ENCODE peak calls at places on chromosomes 1 and 21, in six cellular contexts. A is H1, N is GM12891, G is K562, P is GM12878, S is HepG2. H is an unnamed sample.

GRCh38 chr1:64502924-64503323 is 33.0 kb downstream of the CACHD1 start:
- DNase-seq in A (no peak), N (no peak), G (no peak), P (no peak), S (no peak), H (no peak)

GRCh38 chr1:70204578-70204977 is 801 bp downstream of the LRRC40 start:
- DNase-seq in A (no peak), N (no peak), G (no peak), P (no peak), S (no peak), H (no peak)

GRCh38 chr1:229319487-229319886 is 23.4 kb downstream of the CCSAP start:
- DNase-seq in A (no peak), N (no peak), G (no peak), P (no peak), S (no peak), H (no peak)

GRCh38 chr1:156230102-156230501 is 11.9 kb upstream of the BGLAP start:
- DNase-seq in A (no peak), N (no peak), G (no peak), P (no peak), S (no peak), H (no peak)

GRCh38 chr1:207797229-207797973 is 45.5 kb downstream of the CD46 start:
- DNase-seq in A (peak), N (no peak), G (peak), P (peak), S (peak), H (no peak)

GRCh38 chr1:203440780-203441179 is 34.8 kb upstream of the PRELP start:
- DNase-seq in A (no peak), N (no peak), G (no peak), P (no peak), S (no peak), H (no peak)

GRCh38 chr1:51916587-51917405 is 38.3 kb upstream of the NRDC start:
- DNase-seq in A (no peak), N (no peak), G (no peak), P (no peak), S (no peak), H (no peak)

GRCh38 chr1:201774983-201775344 is 54.0 kb upstream of the IPO9 start:
- DNase-seq in A (no peak), N (no peak), G (no peak), P (no peak), S (no peak), H (no peak)

GRCh38 chr21:14273736-14274538 is 58.0 kb downstream of the RBM11 start:
- DNase-seq in A (peak), N (no peak), G (peak), P (no peak), S (no peak), H (no peak)

GRCh38 chr1:61538228-61538627 is 186.7 kb downstream of the TM2D1 start:
- DNase-seq in A (no peak), N (no peak), G (no peak), P (no peak), S (no peak), H (no peak)

GRCh38 chr1:72280131-72280530 is 2.2 kb downstream of the NEGR1 start:
- DNase-seq in A (no peak), N (no peak), G (no peak), P (no peak), S (no peak), H (no peak)

GRCh38 chr1:203142684-203143408 is 15.3 kb downstream of the ADORA1 start:
- DNase-seq in A (no peak), N (no peak), G (no peak), P (no peak), S (no peak), H (no peak)

GRCh38 chr1:222657899-222658298 is 40.0 kb downstream of the MIA3 start:
- DNase-seq in A (no peak), N (no peak), G (no peak), P (no peak), S (no peak), H (no peak)

GRCh38 chr1:70042090-70042716 is 163.2 kb downstream of the LRRC40 start:
- DNase-seq in A (no peak), N (no peak), G (no peak), P (no peak), S (no peak), H (no peak)

GRCh38 chr21:45644041-45644906 is 749 bp downstream of the PCBP3 start:
- DNase-seq in A (no peak), N (no peak), G (peak), P (no peak), S (no peak), H (no peak)

GRCh38 chr21:37855568-37856391 is 60.5 kb downstream of the KCNJ6 start:
- DNase-seq in A (peak), N (no peak), G (no peak), P (no peak), S (no peak), H (no peak)

GRCh38 chr1:52532732-52533327 is 20.1 kb downstream of the TUT4 start:
- DNase-seq in A (no peak), N (no peak), G (no peak), P (no peak), S (no peak), H (no peak)

GRCh38 chr1:224205438-224205840 is 22.4 kb downstream of the DEGS1 start:
- DNase-seq in A (no peak), N (no peak), G (peak), P (peak), S (peak), H (no peak)

GRCh38 chr1:34762474-34763141 is 3.1 kb downstream of the GJB4 start:
- DNase-seq in A (no peak), N (no peak), G (no peak), P (no peak), S (no peak), H (no peak)

GRCh38 chr1:85109475-85109874 is 61.2 kb upstream of the MCOLN3 start:
- DNase-seq in A (no peak), N (peak), G (peak), P (no peak), S (peak), H (peak)

GRCh38 chr1:162300057-162300917 is 76.4 kb downstream of the SPATA46 start:
- DNase-seq in A (no peak), N (no peak), G (no peak), P (no peak), S (no peak), H (no peak)

GRCh38 chr1:162302660-162303344 is 73.9 kb downstream of the SPATA46 start:
- DNase-seq in A (no peak), N (no peak), G (no peak), P (no peak), S (no peak), H (no peak)

GRCh38 chr1:162304736-162305135 is 71.9 kb downstream of the SPATA46 start:
- DNase-seq in A (no peak), N (no peak), G (no peak), P (no peak), S (no peak), H (no peak)

GRCh38 chr1:162301696-162302095 is 75.0 kb downstream of the SPATA46 start:
- DNase-seq in A (no peak), N (no peak), G (no peak), P (no peak), S (no peak), H (no peak)

DNA sequence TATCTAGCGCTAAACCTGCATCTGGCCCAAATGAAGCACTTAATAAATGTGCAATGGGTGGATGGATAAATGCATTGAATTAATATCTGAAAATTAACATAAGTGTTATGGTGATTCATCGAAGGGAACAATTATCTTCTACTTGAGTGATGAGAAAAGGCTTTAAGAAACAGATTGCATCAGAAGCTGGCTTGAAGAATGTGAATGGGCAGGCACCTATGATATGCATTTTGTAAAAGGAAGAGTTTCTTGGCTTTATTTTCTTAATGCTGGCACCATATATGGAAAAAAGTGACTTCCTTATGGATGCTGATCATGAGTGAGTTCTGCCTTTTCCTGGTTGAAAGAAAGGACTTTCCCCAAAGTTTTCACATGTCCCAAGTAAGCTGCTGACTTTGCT is 74.4 kb downstream of the SPATA46 start:
- DNase-seq in A (no peak), N (no peak), G (no peak), P (no peak), S (no peak), H (no peak)
- TF ChIP-seq TAF1 in A (no peak), N (no peak), G (no peak), P (no peak), S (no peak), H (no peak)

DNA sequence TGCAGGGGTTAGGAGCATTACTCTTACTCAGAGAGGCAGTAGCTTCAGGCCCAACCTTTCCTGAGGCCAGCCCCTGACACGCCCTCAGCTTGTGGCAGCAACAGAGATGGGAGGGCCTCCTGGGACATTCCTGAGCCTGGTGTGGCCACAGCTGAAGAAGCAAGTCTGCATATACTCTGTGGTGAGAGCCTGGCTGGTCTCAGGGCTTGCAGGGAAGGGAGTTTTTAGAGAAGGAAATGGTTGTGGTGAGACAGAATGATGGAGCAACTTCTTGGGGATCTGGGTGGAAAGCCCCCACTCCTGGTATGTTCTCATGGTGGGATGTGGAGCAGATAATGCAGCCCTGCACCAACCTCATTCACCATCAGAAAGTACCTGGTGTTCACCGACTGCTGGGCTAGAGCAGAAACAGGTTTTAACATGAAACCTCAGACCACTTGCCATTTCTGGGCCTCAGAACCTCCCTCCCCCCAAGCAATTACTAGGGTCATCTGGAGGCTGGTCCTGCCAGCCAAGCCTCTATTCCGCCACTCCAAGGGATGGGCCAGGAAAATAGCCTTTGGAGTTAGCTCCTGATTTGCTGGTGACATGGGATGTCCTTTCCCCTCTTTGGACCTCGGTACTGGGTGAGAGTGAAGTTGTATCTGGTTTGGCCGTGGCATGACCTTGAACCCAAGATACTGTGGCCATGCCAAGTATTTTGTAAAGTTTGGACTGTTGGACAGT is 28.0 kb upstream of the RNF19B start:
- DNase-seq in A (peak), N (peak), G (peak), P (peak), S (peak), H (peak)
- TF ChIP-seq POLR2A in A (no peak), N (no peak), G (no peak), P (no peak), S (no peak), H (no peak)

DNA sequence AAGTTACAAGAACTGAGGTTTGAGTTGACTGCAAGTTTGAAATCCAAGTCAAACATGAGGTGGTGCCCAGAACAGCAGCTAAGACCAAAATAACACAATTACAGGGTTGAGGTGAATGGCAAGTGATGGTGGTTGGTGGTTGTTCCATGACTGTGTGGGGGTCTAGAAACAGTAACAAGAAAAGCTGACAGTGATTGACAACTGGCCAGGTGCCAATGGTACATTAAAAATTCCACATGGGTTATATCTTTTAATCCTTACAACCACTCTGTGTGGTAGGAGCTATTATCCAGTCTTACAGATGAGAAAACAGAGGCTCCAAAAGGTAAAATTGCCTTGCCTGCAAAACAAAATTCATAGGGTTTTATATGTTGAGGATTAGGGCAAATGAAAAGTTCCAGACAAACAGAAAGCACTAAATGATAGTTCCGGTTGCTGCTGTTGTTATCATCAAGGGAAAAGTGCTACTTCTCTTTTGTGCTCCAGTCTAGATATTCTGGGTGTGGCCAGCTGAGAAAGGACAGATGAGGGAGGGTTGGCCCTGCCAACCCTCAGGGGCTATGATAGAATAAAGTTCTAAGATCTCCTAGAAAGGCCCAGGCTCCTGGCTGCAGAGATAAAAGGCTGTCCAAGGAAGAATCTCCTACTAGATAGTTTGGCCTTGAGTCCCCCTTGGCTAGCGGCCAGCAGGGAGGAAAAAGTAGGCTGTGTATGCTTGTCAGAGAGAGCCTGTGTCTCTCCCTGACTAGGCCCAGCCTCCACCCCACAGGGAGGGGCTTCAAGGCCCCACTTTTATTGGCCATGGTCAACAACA is 31.7 kb downstream of the RIMS3 start:
- DNase-seq in A (no peak), N (no peak), G (peak), P (no peak), S (no peak), H (no peak)
- TF ChIP-seq TAF1 in A (no peak), N (no peak), G (no peak), P (no peak), S (no peak), H (no peak)

GRCh38 chr1:79976287-79976686 is 969.8 kb upstream of the ADGRL4 start:
- DNase-seq in A (no peak), N (no peak), G (no peak), P (no peak), S (no peak), H (no peak)

GRCh38 chr1:79982218-79982617 is 975.7 kb upstream of the ADGRL4 start:
- DNase-seq in A (no peak), N (no peak), G (no peak), P (no peak), S (no peak), H (no peak)

DNA sequence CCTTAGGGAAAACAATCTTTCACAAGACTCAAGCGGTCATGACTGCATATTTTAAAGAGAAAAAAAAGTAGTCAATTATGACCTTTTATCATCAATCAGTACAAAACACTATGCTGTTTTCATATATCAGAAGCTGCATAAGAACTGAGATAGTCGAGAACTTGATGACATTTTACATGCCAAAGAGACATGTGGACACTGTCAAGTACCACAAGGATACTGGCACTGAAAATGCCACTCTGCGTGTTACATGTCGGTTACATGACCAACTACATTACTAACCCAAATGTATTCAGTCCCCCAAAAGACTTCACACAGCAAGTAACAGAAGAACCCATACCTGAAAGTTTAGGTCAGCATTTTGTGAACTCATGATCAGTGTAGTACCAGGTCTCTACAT is 975.0 kb upstream of the ADGRL4 start:
- DNase-seq in A (no peak), N (no peak), G (no peak), P (no peak), S (no peak), H (no peak)
- TF ChIP-seq POLR2A in A (no peak), N (no peak), G (no peak), P (no peak), S (no peak), H (no peak)

GRCh38 chr1:6121651-6122370 is 58.3 kb downstream of the CHD5 start:
- DNase-seq in A (no peak), N (no peak), G (no peak), P (no peak), S (no peak), H (no peak)

GRCh38 chr1:6121021-6121421 is 59.1 kb downstream of the CHD5 start:
- DNase-seq in A (no peak), N (no peak), G (no peak), P (no peak), S (no peak), H (no peak)

GRCh38 chr1:6117064-6117463 is 63.1 kb downstream of the CHD5 start:
- DNase-seq in A (no peak), N (no peak), G (no peak), P (no peak), S (no peak), H (no peak)

GRCh38 chr1:6116137-6116536 is 64.0 kb downstream of the CHD5 start:
- DNase-seq in A (no peak), N (no peak), G (no peak), P (no peak), S (no peak), H (no peak)

GRCh38 chr1:6118415-6118814 is 61.7 kb downstream of the CHD5 start:
- DNase-seq in A (no peak), N (no peak), G (no peak), P (no peak), S (no peak), H (no peak)
- TF ChIP-seq TAF1 in A (no peak), N (no peak), G (no peak), P (no peak), S (no peak), H (no peak)